ENCODE peak calls at places on chromosomes 4 and X, in ten cellular contexts. One of them, this sample, is unnamed.

GRCh38 chrX:103453655-103454054 is 65.6 kb downstream of the RAB40A start:
- DNase-seq in IMR-90: peak; percentile 97
- DNase-seq in neuronal stem cell: no peak
- DNase-seq in fibroblast of lung: peak; percentile 85
- DNase-seq in AG04449: peak; percentile 73
- DNase-seq in Peyer's patch: no peak
- DNase-seq in tibial artery: no peak
- DNase-seq in transverse colon: no peak
- DNase-seq in H7: no peak
- DNase-seq in left ventricle myocardium inferior: no peak
- DNase-seq in this sample: no peak

GRCh38 chrX:1906028-1906427 is 291.2 kb downstream of the ASMT start:
- DNase-seq in IMR-90: no peak
- DNase-seq in neuronal stem cell: no peak
- DNase-seq in fibroblast of lung: no peak
- DNase-seq in AG04449: no peak
- DNase-seq in Peyer's patch: no peak
- DNase-seq in tibial artery: no peak
- DNase-seq in transverse colon: no peak
- DNase-seq in H7: no peak
- DNase-seq in left ventricle myocardium inferior: no peak
- DNase-seq in this sample: no peak

GRCh38 chr4:42656736-42656985 is 244 bp downstream of the ATP8A1 start:
- DNase-seq in IMR-90: no peak
- DNase-seq in neuronal stem cell: no peak
- DNase-seq in fibroblast of lung: no peak
- DNase-seq in AG04449: no peak
- DNase-seq in Peyer's patch: no peak
- DNase-seq in tibial artery: no peak
- DNase-seq in transverse colon: no peak
- DNase-seq in H7: no peak
- DNase-seq in left ventricle myocardium inferior: no peak
- DNase-seq in this sample: no peak

GRCh38 chr4:118282692-118283091 is 70.1 kb downstream of the PRSS12 start:
- DNase-seq in IMR-90: peak; percentile 79
- DNase-seq in neuronal stem cell: no peak
- DNase-seq in fibroblast of lung: peak; percentile 75
- DNase-seq in AG04449: no peak
- DNase-seq in Peyer's patch: no peak
- DNase-seq in tibial artery: no peak
- DNase-seq in transverse colon: no peak
- DNase-seq in H7: no peak
- DNase-seq in left ventricle myocardium inferior: no peak
- DNase-seq in this sample: no peak

GRCh38 chrX:19625612-19626011 is 110.3 kb upstream of the MAP3K15 start:
- DNase-seq in IMR-90: no peak
- DNase-seq in neuronal stem cell: no peak
- DNase-seq in fibroblast of lung: peak; percentile 23
- DNase-seq in AG04449: no peak
- DNase-seq in Peyer's patch: no peak
- DNase-seq in tibial artery: no peak
- DNase-seq in transverse colon: peak; percentile 25
- DNase-seq in H7: no peak
- DNase-seq in left ventricle myocardium inferior: no peak
- DNase-seq in this sample: no peak

GRCh38 chrX:38112566-38112965 is 106.2 kb downstream of the SYTL5 start:
- DNase-seq in IMR-90: no peak
- DNase-seq in neuronal stem cell: no peak
- DNase-seq in fibroblast of lung: no peak
- DNase-seq in AG04449: no peak
- DNase-seq in Peyer's patch: no peak
- DNase-seq in tibial artery: no peak
- DNase-seq in transverse colon: no peak
- DNase-seq in H7: no peak
- DNase-seq in left ventricle myocardium inferior: no peak
- DNase-seq in this sample: no peak

GRCh38 chrX:101057095-101057714 is 5.3 kb upstream of the TRMT2B start:
- DNase-seq in IMR-90: peak; percentile 68
- DNase-seq in neuronal stem cell: no peak
- DNase-seq in fibroblast of lung: peak; percentile 66
- DNase-seq in AG04449: peak; percentile 24
- DNase-seq in Peyer's patch: no peak
- DNase-seq in tibial artery: no peak
- DNase-seq in transverse colon: no peak
- DNase-seq in H7: no peak
- DNase-seq in left ventricle myocardium inferior: no peak
- DNase-seq in this sample: no peak

GRCh38 chrX:19799319-19800182 is 87.8 kb downstream of the SH3KBP1 start:
- DNase-seq in IMR-90: peak; percentile 31
- DNase-seq in neuronal stem cell: no peak
- DNase-seq in fibroblast of lung: peak; percentile 69
- DNase-seq in AG04449: no peak
- DNase-seq in Peyer's patch: no peak
- DNase-seq in tibial artery: no peak
- DNase-seq in transverse colon: no peak
- DNase-seq in H7: no peak
- DNase-seq in left ventricle myocardium inferior: no peak
- DNase-seq in this sample: no peak

GRCh38 chr4:17494258-17494657 is 17.6 kb downstream of the QDPR start:
- DNase-seq in IMR-90: peak; percentile 78
- DNase-seq in neuronal stem cell: no peak
- DNase-seq in fibroblast of lung: peak; percentile 83
- DNase-seq in AG04449: peak; percentile 23
- DNase-seq in Peyer's patch: no peak
- DNase-seq in tibial artery: no peak
- DNase-seq in transverse colon: no peak
- DNase-seq in H7: no peak
- DNase-seq in left ventricle myocardium inferior: no peak
- DNase-seq in this sample: no peak

GRCh38 chr4:3673716-3674478 is 92.3 kb upstream of the ADRA2C start:
- DNase-seq in IMR-90: no peak
- DNase-seq in neuronal stem cell: no peak
- DNase-seq in fibroblast of lung: no peak
- DNase-seq in AG04449: no peak
- DNase-seq in Peyer's patch: no peak
- DNase-seq in tibial artery: peak; percentile 31
- DNase-seq in transverse colon: no peak
- DNase-seq in H7: no peak
- DNase-seq in left ventricle myocardium inferior: no peak
- DNase-seq in this sample: no peak

DNA sequence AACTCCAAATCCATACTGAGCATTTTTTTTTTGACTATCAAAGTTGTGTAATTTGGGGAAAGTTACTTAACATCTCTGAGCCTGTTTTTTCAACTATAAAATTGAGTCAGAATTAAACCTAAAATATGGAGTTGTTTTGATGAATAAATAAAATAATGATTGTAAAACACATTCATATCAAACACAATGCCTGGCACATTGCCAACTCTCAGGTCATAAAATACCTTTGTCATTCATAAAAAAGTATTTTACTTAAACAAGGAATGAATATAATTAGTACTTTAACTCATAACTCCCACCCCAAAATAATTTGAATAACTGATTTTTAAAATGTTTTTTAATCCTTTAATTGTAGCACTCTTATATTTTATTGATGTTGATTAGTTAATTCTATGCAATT is 3.8 kb upstream of the GPR174 start:
- DNase-seq in IMR-90: no peak
- DNase-seq in neuronal stem cell: no peak
- DNase-seq in fibroblast of lung: no peak
- DNase-seq in AG04449: no peak
- DNase-seq in Peyer's patch: peak; percentile 27
- DNase-seq in tibial artery: no peak
- DNase-seq in transverse colon: no peak
- DNase-seq in H7: no peak
- DNase-seq in left ventricle myocardium inferior: no peak
- DNase-seq in this sample: no peak
- H3K4me3 ChIP-seq in IMR-90: no peak overlapping the region
- H3K4me3 ChIP-seq in neuronal stem cell: no peak overlapping the region
- H3K4me3 ChIP-seq in fibroblast of lung: no peak overlapping the region
- H3K4me3 ChIP-seq in AG04449: no peak overlapping the region
- H3K4me3 ChIP-seq in Peyer's patch: no peak overlapping the region
- H3K4me3 ChIP-seq in tibial artery: no peak overlapping the region
- H3K4me3 ChIP-seq in transverse colon: no peak overlapping the region
- H3K4me3 ChIP-seq in H7: no peak overlapping the region
- H3K4me3 ChIP-seq in left ventricle myocardium inferior: no peak overlapping the region
- H3K4me3 ChIP-seq in this sample: no peak overlapping the region

GRCh38 chrX:132443196-132443595 is 45.6 kb downstream of the MBNL3 start:
- DNase-seq in IMR-90: no peak
- DNase-seq in neuronal stem cell: no peak
- DNase-seq in fibroblast of lung: no peak
- DNase-seq in AG04449: no peak
- DNase-seq in Peyer's patch: no peak
- DNase-seq in tibial artery: no peak
- DNase-seq in transverse colon: no peak
- DNase-seq in H7: no peak
- DNase-seq in left ventricle myocardium inferior: no peak
- DNase-seq in this sample: no peak
- H3K4me3 ChIP-seq in IMR-90: no peak overlapping the region
- H3K4me3 ChIP-seq in neuronal stem cell: no peak overlapping the region
- H3K4me3 ChIP-seq in fibroblast of lung: no peak overlapping the region
- H3K4me3 ChIP-seq in AG04449: no peak overlapping the region
- H3K4me3 ChIP-seq in Peyer's patch: no peak overlapping the region
- H3K4me3 ChIP-seq in tibial artery: no peak overlapping the region
- H3K4me3 ChIP-seq in transverse colon: no peak overlapping the region
- H3K4me3 ChIP-seq in H7: no peak overlapping the region
- H3K4me3 ChIP-seq in left ventricle myocardium inferior: no peak overlapping the region
- H3K4me3 ChIP-seq in this sample: no peak overlapping the region

GRCh38 chrX:629230-630006 is 1.2 kb upstream of the SHOX start:
- DNase-seq in IMR-90: no peak
- DNase-seq in neuronal stem cell: no peak
- DNase-seq in fibroblast of lung: no peak
- DNase-seq in AG04449: no peak
- DNase-seq in Peyer's patch: no peak
- DNase-seq in tibial artery: no peak
- DNase-seq in transverse colon: no peak
- DNase-seq in H7: no peak
- DNase-seq in left ventricle myocardium inferior: no peak
- DNase-seq in this sample: no peak

GRCh38 chrX:627995-628394 is 2.6 kb upstream of the SHOX start:
- DNase-seq in IMR-90: no peak
- DNase-seq in neuronal stem cell: no peak
- DNase-seq in fibroblast of lung: no peak
- DNase-seq in AG04449: no peak
- DNase-seq in Peyer's patch: no peak
- DNase-seq in tibial artery: no peak
- DNase-seq in transverse colon: no peak
- DNase-seq in H7: no peak
- DNase-seq in left ventricle myocardium inferior: no peak
- DNase-seq in this sample: no peak

GRCh38 chrX:627510-627964 is 3.1 kb upstream of the SHOX start:
- DNase-seq in IMR-90: no peak
- DNase-seq in neuronal stem cell: no peak
- DNase-seq in fibroblast of lung: no peak
- DNase-seq in AG04449: no peak
- DNase-seq in Peyer's patch: no peak
- DNase-seq in tibial artery: no peak
- DNase-seq in transverse colon: no peak
- DNase-seq in H7: peak; percentile 11
- DNase-seq in left ventricle myocardium inferior: no peak
- DNase-seq in this sample: no peak

GRCh38 chrX:625137-625691 is 5.4 kb upstream of the SHOX start:
- DNase-seq in IMR-90: no peak
- DNase-seq in neuronal stem cell: no peak
- DNase-seq in fibroblast of lung: no peak
- DNase-seq in AG04449: no peak
- DNase-seq in Peyer's patch: no peak
- DNase-seq in tibial artery: no peak
- DNase-seq in transverse colon: no peak
- DNase-seq in H7: peak; percentile 8
- DNase-seq in left ventricle myocardium inferior: no peak
- DNase-seq in this sample: no peak

DNA sequence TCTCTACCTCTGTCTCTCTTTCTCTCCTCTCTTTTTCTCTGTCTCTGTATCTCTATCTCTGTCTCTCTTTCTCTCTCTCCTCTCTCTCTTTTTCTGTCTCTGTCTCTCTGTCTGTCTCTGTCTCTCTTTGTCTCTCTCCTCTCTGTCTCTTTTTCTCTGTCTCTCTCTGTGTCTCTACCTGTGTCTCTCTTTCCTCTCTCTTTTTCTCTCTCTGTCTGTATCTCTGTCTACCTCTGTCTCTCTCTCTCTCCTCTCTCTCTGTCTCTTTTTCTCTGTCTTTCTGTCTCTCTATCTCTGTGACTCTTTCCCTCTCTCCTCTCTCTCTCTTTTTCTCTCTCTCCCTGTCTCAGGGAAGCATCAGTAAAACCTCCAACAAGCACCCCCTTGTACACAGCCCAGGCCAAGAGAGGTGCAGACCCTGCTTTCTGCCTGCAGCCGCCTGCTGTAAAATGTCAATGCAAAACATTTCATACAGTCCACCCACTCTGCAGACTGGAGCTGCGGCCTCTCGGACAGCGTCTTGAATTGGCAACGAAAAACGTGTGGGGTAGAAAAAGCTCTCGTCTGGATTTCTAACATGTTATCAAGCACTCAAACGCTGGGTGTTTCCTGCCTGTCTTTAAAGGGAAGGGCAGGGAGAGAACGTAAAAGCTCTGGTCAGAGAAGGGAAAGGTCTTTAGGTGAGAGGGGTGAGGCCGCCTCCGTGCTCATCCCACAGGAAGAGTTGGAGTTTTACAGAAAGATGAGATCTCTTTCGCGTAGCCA is 3.7 kb upstream of the SHOX start:
- DNase-seq in IMR-90: no peak
- DNase-seq in neuronal stem cell: no peak
- DNase-seq in fibroblast of lung: no peak
- DNase-seq in AG04449: no peak
- DNase-seq in Peyer's patch: no peak
- DNase-seq in tibial artery: no peak
- DNase-seq in transverse colon: no peak
- DNase-seq in H7: peak; percentile 27
- DNase-seq in left ventricle myocardium inferior: no peak
- DNase-seq in this sample: no peak
- H3K4me3 ChIP-seq in IMR-90: no peak overlapping the region
- H3K4me3 ChIP-seq in neuronal stem cell: no peak overlapping the region
- H3K4me3 ChIP-seq in fibroblast of lung: no peak overlapping the region
- H3K4me3 ChIP-seq in AG04449: no peak overlapping the region
- H3K4me3 ChIP-seq in Peyer's patch: no peak overlapping the region
- H3K4me3 ChIP-seq in tibial artery: no peak overlapping the region
- H3K4me3 ChIP-seq in transverse colon: no peak overlapping the region
- H3K4me3 ChIP-seq in H7: no peak overlapping the region
- H3K4me3 ChIP-seq in left ventricle myocardium inferior: no peak overlapping the region
- H3K4me3 ChIP-seq in this sample: no peak overlapping the region

GRCh38 chr4:64157397-64157796 is 251.9 kb downstream of the TECRL start:
- DNase-seq in IMR-90: no peak
- DNase-seq in neuronal stem cell: no peak
- DNase-seq in fibroblast of lung: no peak
- DNase-seq in AG04449: no peak
- DNase-seq in Peyer's patch: no peak
- DNase-seq in tibial artery: no peak
- DNase-seq in transverse colon: no peak
- DNase-seq in H7: no peak
- DNase-seq in left ventricle myocardium inferior: no peak
- DNase-seq in this sample: no peak

GRCh38 chr4:64156253-64156652 is 253.0 kb downstream of the TECRL start:
- DNase-seq in IMR-90: no peak
- DNase-seq in neuronal stem cell: no peak
- DNase-seq in fibroblast of lung: no peak
- DNase-seq in AG04449: no peak
- DNase-seq in Peyer's patch: no peak
- DNase-seq in tibial artery: no peak
- DNase-seq in transverse colon: no peak
- DNase-seq in H7: no peak
- DNase-seq in left ventricle myocardium inferior: no peak
- DNase-seq in this sample: no peak

GRCh38 chr4:64158648-64159326 is 250.5 kb downstream of the TECRL start:
- DNase-seq in IMR-90: peak; percentile 22
- DNase-seq in neuronal stem cell: peak; percentile 63
- DNase-seq in fibroblast of lung: peak; percentile 36
- DNase-seq in AG04449: no peak
- DNase-seq in Peyer's patch: peak; percentile 24
- DNase-seq in tibial artery: no peak
- DNase-seq in transverse colon: peak; percentile 29
- DNase-seq in H7: no peak
- DNase-seq in left ventricle myocardium inferior: no peak
- DNase-seq in this sample: no peak
- H3K4me3 ChIP-seq in IMR-90: no peak overlapping the region
- H3K4me3 ChIP-seq in neuronal stem cell: no peak overlapping the region
- H3K4me3 ChIP-seq in fibroblast of lung: no peak overlapping the region
- H3K4me3 ChIP-seq in AG04449: no peak overlapping the region
- H3K4me3 ChIP-seq in Peyer's patch: no peak overlapping the region
- H3K4me3 ChIP-seq in tibial artery: no peak overlapping the region
- H3K4me3 ChIP-seq in transverse colon: peak overlapping the region; percentile 30
- H3K4me3 ChIP-seq in H7: no peak overlapping the region
- H3K4me3 ChIP-seq in left ventricle myocardium inferior: peak overlapping the region; percentile 46
- H3K4me3 ChIP-seq in this sample: no peak overlapping the region